ENCODE peak calls at places on chromosomes 2 and 18, in five cellular contexts. G, M, C, W and R are unnamed samples.

GRCh38 chr18:79524181-79525078 is 128.7 kb downstream of the NFATC1 start:
- DNase-seq in C (no peak), W (no peak), G (peak), M (peak), R (no peak)

GRCh38 chr18:77068321-77068841 is 64.2 kb downstream of the MBP start:
- DNase-seq in W (peak), M (peak), C (peak), G (no peak), R (no peak)

GRCh38 chr2:223460774-223461211 is 141.4 kb downstream of the SCG2 start:
- DNase-seq in W (peak), C (peak), M (peak), G (no peak), R (no peak)

GRCh38 chr2:8976419-8976818 is 27.1 kb downstream of the MBOAT2 start:
- DNase-seq in W (no peak), G (no peak), M (no peak), C (no peak), R (no peak)

GRCh38 chr18:5467666-5468065 is 76.1 kb downstream of the EPB41L3 start:
- DNase-seq in C (no peak), W (no peak), M (no peak), G (no peak), R (no peak)

GRCh38 chr2:83068706-83069105 is 1390.4 kb downstream of the SUCLG1 start:
- DNase-seq in G (no peak), W (no peak), C (peak), M (no peak), R (no peak)

GRCh38 chr2:86778957-86779356 is 11.8 kb downstream of the CD8A start:
- DNase-seq in M (no peak), C (no peak), W (no peak), G (no peak), R (no peak)

GRCh38 chr2:25312958-25313710 is 28.6 kb downstream of the DNMT3A start:
- DNase-seq in W (no peak), C (no peak), G (peak), M (no peak), R (no peak)

GRCh38 chr2:71064754-71065621 is 3.5 kb upstream of the NAGK start:
- DNase-seq in G (no peak), M (peak), C (peak), W (no peak), R (no peak)

GRCh38 chr2:17643031-17643615 is 102.6 kb downstream of the VSNL1 start:
- DNase-seq in W (peak), C (peak), M (peak), G (no peak), R (no peak)

GRCh38 chr18:26574958-26575864 is 26.9 kb upstream of the KCTD1 start:
- DNase-seq in M (no peak), C (peak), G (no peak), W (peak), R (peak)

GRCh38 chr2:129813404-129813803 is 166.1 kb upstream of the RAB6C start:
- DNase-seq in M (peak), G (no peak), W (no peak), C (no peak), R (no peak)

GRCh38 chr2:9326975-9327374 is 96.4 kb downstream of the ITGB1BP1 start:
- DNase-seq in G (no peak), M (no peak), W (peak), C (no peak), R (no peak)

GRCh38 chr2:32711219-32711618 is 83.4 kb downstream of the TTC27 start:
- DNase-seq in W (peak), M (no peak), C (peak), G (no peak), R (no peak)

GRCh38 chr18:37778417-37779165 is 213.0 kb upstream of the CELF4 start:
- DNase-seq in C (peak), W (no peak), M (no peak), G (no peak), R (peak)

GRCh38 chr2:44245068-44245861 is 30.0 kb upstream of the SLC3A1 start:
- DNase-seq in G (no peak), C (no peak), M (no peak), W (peak), R (no peak)

GRCh38 chr18:40651163-40651562 is 1303.9 kb upstream of the PIK3C3 start:
- DNase-seq in M (no peak), W (no peak), C (no peak), G (no peak), R (no peak)

GRCh38 chr18:1663879-1664705 is 759.4 kb downstream of the ADCYAP1 start:
- DNase-seq in C (no peak), M (peak), W (peak), G (no peak), R (peak)

GRCh38 chr18:47997338-47997780 is 66.9 kb upstream of the SMAD2 start:
- DNase-seq in W (peak), G (no peak), C (peak), M (peak), R (peak)

GRCh38 chr2:178008636-178009289 is 63.8 kb downstream of the PDE11A start:
- DNase-seq in G (no peak), C (no peak), M (no peak), W (peak), R (peak)